ENCODE peak calls at places on chromosomes 1 and 21, in four cellular contexts. R is pancreas, A is neural progenitor cell, B is heart right ventricle. H is an unnamed sample. For H3K9me3 and H3K4me1, the result is how much of the 10 kb centered on the place peaks cover.

GRCh38 chr1:245019904-245020486 is 134.8 kb upstream of the KIF26B start:
- DNase-seq in A (no peak), B (no peak), R (no peak), H (no peak)

GRCh38 chr1:245837741-245838140 is 669.3 kb downstream of the SMYD3 start:
- DNase-seq in R (no peak), A (no peak), B (no peak), H (no peak)

GRCh38 chr1:19468397-19468956 is 16.9 kb downstream of the CAPZB start:
- DNase-seq in R (no peak), B (peak), A (no peak), H (peak)

GRCh38 chr1:230112131-230112701 is 45.2 kb downstream of the GALNT2 start:
- DNase-seq in B (no peak), A (peak), R (no peak), H (no peak)

GRCh38 chr1:75795703-75796193 is 934 bp upstream of the MSH4 start:
- DNase-seq in B (no peak), R (no peak), A (no peak), H (no peak)

GRCh38 chr1:197619008-197619640 is 156.2 kb downstream of the DENND1B start:
- DNase-seq in A (peak), R (no peak), B (no peak), H (peak)

GRCh38 chr1:29944253-29944652 is 707.9 kb downstream of the PTPRU start:
- DNase-seq in A (no peak), R (no peak), B (no peak), H (no peak)

GRCh38 chr1:20983297-20983889 is 193.3 kb downstream of the EIF4G3 start:
- DNase-seq in A (no peak), R (no peak), B (no peak), H (no peak)

GRCh38 chr1:174265273-174265672 is 106.0 kb downstream of the RABGAP1L start:
- DNase-seq in R (no peak), B (no peak), A (no peak), H (no peak)

GRCh38 chr1:201928266-201928665 is 18.1 kb downstream of the LMOD1 start:
- DNase-seq in B (no peak), R (no peak), A (no peak), H (no peak)

GRCh38 chr1:184456189-184456588 is 69.4 kb downstream of the C1orf21 start:
- DNase-seq in R (no peak), B (no peak), A (no peak), H (no peak)

GRCh38 chr1:208531003-208531750 is 287.0 kb upstream of the PLXNA2 start:
- DNase-seq in R (no peak), A (no peak), B (peak), H (no peak)

GRCh38 chr1:239987103-239987745 is 104.5 kb upstream of the FMN2 start:
- DNase-seq in A (peak), R (no peak), B (no peak), H (no peak)

GRCh38 chr21:15332572-15332971 is 267.8 kb upstream of the NRIP1 start:
- DNase-seq in R (no peak), A (no peak), B (no peak), H (no peak)

GRCh38 chr1:202199141-202199889 is 5.7 kb downstream of the LGR6 start:
- DNase-seq in A (no peak), R (no peak), B (peak), H (no peak)

GRCh38 chr1:204094262-204095247 is 21.6 kb downstream of the SOX13 start:
- DNase-seq in B (no peak), A (peak), R (no peak), H (no peak)

GRCh38 chr1:33328817-33329216 is 7.9 kb upstream of the A3GALT2 start:
- DNase-seq in A (no peak), R (no peak), B (no peak), H (no peak)

GRCh38 chr1:234782057-234782800 is 172.3 kb upstream of the IRF2BP2 start:
- DNase-seq in A (peak), R (no peak), B (no peak), H (no peak)

GRCh38 chr1:36323636-36324321 is at the start of gene EVA1B:
- DNase-seq in B (peak), R (peak), A (peak), H (peak)

GRCh38 chr21:27045281-27045985 is 78.5 kb upstream of the ADAMTS5 start:
- DNase-seq in B (no peak), A (no peak), R (no peak), H (no peak)

GRCh38 chr1:46427541-46427940 is 33.4 kb downstream of the FAAH start:
- DNase-seq in A (no peak), B (no peak), R (no peak), H (no peak)

GRCh38 chr1:3891329-3891867 is 8.7 kb downstream of the C1orf174 start:
- DNase-seq in B (no peak), A (no peak), R (no peak), H (no peak)

GRCh38 chr1:150563340-150564038 is 14.3 kb downstream of the ADAMTSL4 start:
- DNase-seq in A (no peak), B (no peak), R (peak), H (peak)

GRCh38 chr1:214224605-214225354 is 56.2 kb upstream of the SMYD2 start:
- DNase-seq in A (peak), R (no peak), B (peak), H (no peak)

GRCh38 chr1:94092210-94092613 is 28.7 kb downstream of the ABCA4 start:
- DNase-seq in A (no peak), B (no peak), R (no peak), H (no peak)

GRCh38 chr1:209855623-209856022 is 27.9 kb downstream of the UTP25 start:
- DNase-seq in R (no peak), B (no peak), A (no peak), H (no peak)

GRCh38 chr1:238404506-238404905 is 513.8 kb upstream of the ZP4 start:
- DNase-seq in B (no peak), R (no peak), A (no peak), H (no peak)

GRCh38 chr1:229514578-229515275 is 6.6 kb upstream of the NUP133 start:
- DNase-seq in B (peak), A (peak), R (peak), H (peak)

GRCh38 chr1:205648212-205648910 is 16.6 kb upstream of the ELK4 start:
- DNase-seq in A (peak), R (no peak), B (no peak), H (no peak)

GRCh38 chr21:37087188-37087587 is 14.1 kb downstream of the TTC3 start:
- DNase-seq in B (no peak), R (no peak), A (peak), H (no peak)

GRCh38 chr1:173064011-173064410 is 13.3 kb upstream of the TNFSF18 start:
- DNase-seq in R (no peak), B (no peak), A (no peak), H (no peak)

GRCh38 chr21:44914176-44914874 is 6.4 kb downstream of the ITGB2 start:
- DNase-seq in B (no peak), R (no peak), A (no peak), H (peak)

GRCh38 chr1:15100369-15101111 is 53.0 kb upstream of the TMEM51 start:
- DNase-seq in B (peak), R (peak), A (peak), H (peak)

GRCh38 chr1:63173161-63173560 is 149.2 kb upstream of the FOXD3 start:
- DNase-seq in B (no peak), A (no peak), R (no peak), H (no peak)

GRCh38 chr1:151145158-151146071 is 1.0 kb downstream of the SEMA6C start:
- DNase-seq in B (peak), A (peak), R (no peak), H (no peak)

GRCh38 chr1:36653850-36654249 is 171.1 kb upstream of the CSF3R start:
- DNase-seq in R (no peak), B (peak), A (no peak), H (no peak)

GRCh38 chr1:2787163-2787911 is 14.2 kb downstream of the TTC34 start:
- DNase-seq in R (peak), B (no peak), A (no peak), H (no peak)

GRCh38 chr1:2789164-2789985 is 12.1 kb downstream of the TTC34 start:
- DNase-seq in B (no peak), A (no peak), R (peak), H (no peak)

GRCh38 chr1:2788506-2789163 is 12.9 kb downstream of the TTC34 start:
- DNase-seq in R (no peak), A (no peak), B (no peak), H (no peak)

GRCh38 chr1:2789986-2790581 is 11.4 kb downstream of the TTC34 start:
- DNase-seq in B (no peak), A (no peak), R (peak), H (no peak)

GRCh38 chr1:2791027-2791760 is 10.3 kb downstream of the TTC34 start:
- DNase-seq in B (no peak), A (no peak), R (no peak), H (no peak)
- H3K9me3 ChIP-seq in B (under half), A (under half), R (under half), H (under half)

DNA sequence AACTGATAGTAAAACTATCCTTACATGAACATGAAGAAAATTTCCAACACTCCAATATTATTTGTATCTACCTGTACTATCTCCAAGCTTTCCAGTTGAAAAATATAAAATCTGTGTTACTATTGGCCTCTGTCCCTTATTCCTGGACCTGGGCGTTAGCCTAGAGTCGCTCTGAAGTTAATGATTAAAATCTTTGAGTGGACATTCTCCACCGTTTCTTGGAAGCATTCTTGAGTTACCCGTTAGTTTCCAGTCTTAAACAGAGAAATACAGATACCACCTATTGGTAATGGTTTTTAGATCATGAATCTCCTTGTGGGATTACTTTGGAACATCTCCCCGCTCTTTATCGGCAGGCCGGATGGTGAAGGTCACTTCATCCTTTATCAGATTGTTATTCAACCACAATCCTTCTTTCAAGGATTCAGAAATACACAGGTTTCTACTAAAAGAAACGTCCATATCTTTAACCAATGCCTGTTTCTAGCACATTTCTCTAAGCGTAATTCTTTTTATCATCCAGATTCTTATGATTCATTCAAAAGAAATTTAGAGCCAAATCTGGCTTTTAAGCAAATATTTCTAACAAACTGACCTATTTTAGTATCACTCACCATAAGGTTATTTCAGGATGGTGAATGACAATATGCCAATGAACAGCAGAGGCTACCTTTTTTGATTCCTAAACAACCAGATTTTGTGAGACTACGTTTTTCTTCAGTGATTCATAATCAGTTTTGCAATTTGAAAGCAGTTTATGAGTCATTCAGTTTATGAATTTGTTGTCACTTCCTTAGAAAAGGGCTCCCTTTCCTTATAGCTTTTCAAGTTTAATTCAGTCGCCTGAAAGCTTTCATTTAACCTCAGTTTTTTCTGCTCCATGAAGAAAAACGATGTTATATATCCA is 70.2 kb upstream of the ERRFI1 start:
- DNase-seq in B (no peak), R (no peak), A (no peak), H (no peak)
- H3K4me1 ChIP-seq in B (half or more), R (under half), A (under half), H (under half)

GRCh38 chr1:43835141-43836021 is 98.2 kb upstream of the ARTN start:
- DNase-seq in B (no peak), R (no peak), A (no peak), H (no peak)
- H3K4me3 ChIP-seq in B (no peak), R (no peak), A (no peak), H (no peak)

DNA sequence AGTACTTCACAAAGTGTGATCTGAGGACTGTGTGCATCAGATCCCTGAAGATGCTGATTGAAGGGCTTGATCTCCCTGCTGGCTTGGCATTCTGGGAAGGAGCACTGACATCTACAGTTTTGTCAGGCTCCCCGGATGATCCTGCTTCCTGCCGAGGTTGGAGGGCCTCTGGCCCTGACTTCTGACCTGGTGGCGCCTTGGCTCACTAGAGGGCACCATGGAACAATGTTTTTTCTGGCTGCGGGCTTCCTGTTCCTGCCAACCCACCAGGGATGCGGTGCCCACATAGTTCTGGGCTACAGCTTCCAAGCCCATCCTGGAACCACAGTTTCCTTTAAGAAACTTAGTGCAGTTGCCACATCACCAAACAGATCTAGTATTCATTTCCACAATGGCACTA is 38.8 kb upstream of the RASAL2 start:
- DNase-seq in R (no peak), A (peak), B (peak), H (no peak)
- H3K9me3 ChIP-seq in R (under half), A (under half), B (under half), H (under half)

H was measured in CD4-positive, alpha-beta memory T cell.